ENCODE peak calls at places on chromosomes 12 and 14, in four cellular contexts. One of them, this sample, is unnamed. For H3K4me1, the result is how much of the 10 kb centered on the place peaks cover.

GRCh38 chr12:127052491-127053232 is 1214.3 kb upstream of the TMEM132C start:
- DNase-seq in fibroblast of lung: no peak
- DNase-seq in left ventricle myocardium inferior: no peak
- DNase-seq in colonic mucosa: no peak
- DNase-seq in this sample: no peak

GRCh38 chr12:96225003-96225855 is 31.1 kb downstream of the ELK3 start:
- DNase-seq in fibroblast of lung: no peak
- DNase-seq in left ventricle myocardium inferior: no peak
- DNase-seq in colonic mucosa: no peak
- DNase-seq in this sample: no peak

GRCh38 chr14:71566276-71566675 is 366.0 kb upstream of the RGS6 start:
- DNase-seq in fibroblast of lung: no peak
- DNase-seq in left ventricle myocardium inferior: no peak
- DNase-seq in colonic mucosa: no peak
- DNase-seq in this sample: no peak

GRCh38 chr12:54592316-54592715 is 3.9 kb upstream of the PPP1R1A start:
- DNase-seq in fibroblast of lung: peak
- DNase-seq in left ventricle myocardium inferior: no peak
- DNase-seq in colonic mucosa: no peak
- DNase-seq in this sample: no peak

GRCh38 chr12:72448805-72449204 is 176.6 kb downstream of the TRHDE start:
- DNase-seq in fibroblast of lung: no peak
- DNase-seq in left ventricle myocardium inferior: no peak
- DNase-seq in colonic mucosa: no peak
- DNase-seq in this sample: no peak

GRCh38 chr12:101172316-101172715 is 37.7 kb downstream of the SLC5A8 start:
- DNase-seq in fibroblast of lung: no peak
- DNase-seq in left ventricle myocardium inferior: no peak
- DNase-seq in colonic mucosa: peak
- DNase-seq in this sample: peak

GRCh38 chr12:113396828-113397496 is 6.7 kb downstream of the SDS start:
- DNase-seq in fibroblast of lung: no peak
- DNase-seq in left ventricle myocardium inferior: no peak
- DNase-seq in colonic mucosa: no peak
- DNase-seq in this sample: no peak

GRCh38 chr12:128818065-128819022 is 5.4 kb downstream of the SLC15A4 start:
- DNase-seq in fibroblast of lung: peak
- DNase-seq in left ventricle myocardium inferior: no peak
- DNase-seq in colonic mucosa: no peak
- DNase-seq in this sample: no peak

GRCh38 chr14:104651876-104652260 is 37.5 kb upstream of the INF2 start:
- DNase-seq in fibroblast of lung: no peak
- DNase-seq in left ventricle myocardium inferior: no peak
- DNase-seq in colonic mucosa: no peak
- DNase-seq in this sample: no peak

GRCh38 chr12:98344630-98345029 is 170.8 kb upstream of the TMPO start:
- DNase-seq in fibroblast of lung: no peak
- DNase-seq in left ventricle myocardium inferior: no peak
- DNase-seq in colonic mucosa: no peak
- DNase-seq in this sample: no peak

GRCh38 chr12:108322998-108323397 is 16.1 kb downstream of the CMKLR1 start:
- DNase-seq in fibroblast of lung: no peak
- DNase-seq in left ventricle myocardium inferior: no peak
- DNase-seq in colonic mucosa: no peak
- DNase-seq in this sample: no peak

GRCh38 chr12:6404390-6404789 is 20.4 kb downstream of the LTBR start:
- DNase-seq in fibroblast of lung: no peak
- DNase-seq in left ventricle myocardium inferior: no peak
- DNase-seq in colonic mucosa: no peak
- DNase-seq in this sample: no peak

GRCh38 chr12:95790912-95791849 is 617 bp upstream of the NTN4 start:
- DNase-seq in fibroblast of lung: peak
- DNase-seq in left ventricle myocardium inferior: no peak
- DNase-seq in colonic mucosa: peak
- DNase-seq in this sample: peak

GRCh38 chr14:81459421-81459820 is 59.3 kb upstream of the STON2 start:
- DNase-seq in fibroblast of lung: no peak
- DNase-seq in left ventricle myocardium inferior: no peak
- DNase-seq in colonic mucosa: no peak
- DNase-seq in this sample: no peak

GRCh38 chr14:104936361-104937155 is 11.9 kb downstream of the PLD4 start:
- DNase-seq in fibroblast of lung: no peak
- DNase-seq in left ventricle myocardium inferior: peak
- DNase-seq in colonic mucosa: no peak
- DNase-seq in this sample: no peak

GRCh38 chr12:47576256-47576655 is 129.6 kb downstream of the RPAP3 start:
- DNase-seq in fibroblast of lung: no peak
- DNase-seq in left ventricle myocardium inferior: no peak
- DNase-seq in colonic mucosa: no peak
- DNase-seq in this sample: peak

GRCh38 chr14:75820761-75821160 is 159.7 kb downstream of the TTLL5 start:
- DNase-seq in fibroblast of lung: no peak
- DNase-seq in left ventricle myocardium inferior: no peak
- DNase-seq in colonic mucosa: no peak
- DNase-seq in this sample: no peak

GRCh38 chr12:30850684-30851083 is 75.9 kb upstream of the TSPAN11 start:
- DNase-seq in fibroblast of lung: no peak
- DNase-seq in left ventricle myocardium inferior: no peak
- DNase-seq in colonic mucosa: no peak
- DNase-seq in this sample: no peak

GRCh38 chr14:102620413-102620812 is 28.0 kb downstream of the RCOR1 start:
- DNase-seq in fibroblast of lung: no peak
- DNase-seq in left ventricle myocardium inferior: no peak
- DNase-seq in colonic mucosa: no peak
- DNase-seq in this sample: no peak

GRCh38 chr14:78302841-78303240 is 132.7 kb downstream of the NRXN3 start:
- DNase-seq in fibroblast of lung: no peak
- DNase-seq in left ventricle myocardium inferior: no peak
- DNase-seq in colonic mucosa: no peak
- DNase-seq in this sample: no peak

GRCh38 chr12:1993341-1993740 is 10.9 kb downstream of the DCP1B start:
- DNase-seq in fibroblast of lung: peak
- DNase-seq in left ventricle myocardium inferior: no peak
- DNase-seq in colonic mucosa: no peak
- DNase-seq in this sample: no peak

GRCh38 chr12:16189849-16190248 is 87.6 kb downstream of the SLC15A5 start:
- DNase-seq in fibroblast of lung: peak
- DNase-seq in left ventricle myocardium inferior: no peak
- DNase-seq in colonic mucosa: no peak
- DNase-seq in this sample: no peak

GRCh38 chr12:108240027-108240785 is 98.9 kb downstream of the CMKLR1 start:
- DNase-seq in fibroblast of lung: no peak
- DNase-seq in left ventricle myocardium inferior: no peak
- DNase-seq in colonic mucosa: no peak
- DNase-seq in this sample: peak

GRCh38 chr12:46124132-46124847 is 133.9 kb upstream of the SCAF11 start:
- DNase-seq in fibroblast of lung: peak
- DNase-seq in left ventricle myocardium inferior: no peak
- DNase-seq in colonic mucosa: no peak
- DNase-seq in this sample: no peak

GRCh38 chr12:16330554-16330953 is 16.9 kb upstream of the MGST1 start:
- DNase-seq in fibroblast of lung: no peak
- DNase-seq in left ventricle myocardium inferior: no peak
- DNase-seq in colonic mucosa: no peak
- DNase-seq in this sample: no peak

GRCh38 chr12:100422646-100423045 is 51.0 kb upstream of the NR1H4 start:
- DNase-seq in fibroblast of lung: no peak
- DNase-seq in left ventricle myocardium inferior: no peak
- DNase-seq in colonic mucosa: no peak
- DNase-seq in this sample: no peak

GRCh38 chr12:105562727-105563072 is 232.2 kb downstream of the C12orf75 start:
- DNase-seq in fibroblast of lung: no peak
- DNase-seq in left ventricle myocardium inferior: no peak
- DNase-seq in colonic mucosa: peak
- DNase-seq in this sample: no peak

GRCh38 chr14:94769413-94770250 is at the start of gene GSC:
- DNase-seq in fibroblast of lung: no peak
- DNase-seq in left ventricle myocardium inferior: peak
- DNase-seq in colonic mucosa: no peak
- DNase-seq in this sample: peak

GRCh38 chr12:27542628-27543027 is 18.6 kb downstream of the PPFIBP1 start:
- DNase-seq in fibroblast of lung: peak
- DNase-seq in left ventricle myocardium inferior: no peak
- DNase-seq in colonic mucosa: no peak
- DNase-seq in this sample: no peak

GRCh38 chr12:111954974-111955373 is 58.0 kb downstream of the TMEM116 start:
- DNase-seq in fibroblast of lung: no peak
- DNase-seq in left ventricle myocardium inferior: no peak
- DNase-seq in colonic mucosa: no peak
- DNase-seq in this sample: no peak

GRCh38 chr14:104750658-104751057 is 2.3 kb upstream of the SIVA1 start:
- DNase-seq in fibroblast of lung: no peak
- DNase-seq in left ventricle myocardium inferior: no peak
- DNase-seq in colonic mucosa: no peak
- DNase-seq in this sample: peak

GRCh38 chr14:71751264-71751663 is 181.0 kb upstream of the RGS6 start:
- DNase-seq in fibroblast of lung: no peak
- DNase-seq in left ventricle myocardium inferior: no peak
- DNase-seq in colonic mucosa: no peak
- DNase-seq in this sample: no peak

GRCh38 chr14:31336646-31337045 is 83.7 kb downstream of the HEATR5A start:
- DNase-seq in fibroblast of lung: peak
- DNase-seq in left ventricle myocardium inferior: no peak
- DNase-seq in colonic mucosa: no peak
- DNase-seq in this sample: no peak

GRCh38 chr12:31928246-31929139 is 30.7 kb upstream of the RESF1 start:
- DNase-seq in fibroblast of lung: no peak
- DNase-seq in left ventricle myocardium inferior: no peak
- DNase-seq in colonic mucosa: no peak
- DNase-seq in this sample: no peak

GRCh38 chr14:102375126-102375525 is 12.4 kb downstream of the TECPR2 start:
- DNase-seq in fibroblast of lung: no peak
- DNase-seq in left ventricle myocardium inferior: no peak
- DNase-seq in colonic mucosa: no peak
- DNase-seq in this sample: no peak

GRCh38 chr12:89951050-89951693 is 242.5 kb upstream of the ATP2B1 start:
- DNase-seq in fibroblast of lung: peak
- DNase-seq in left ventricle myocardium inferior: no peak
- DNase-seq in colonic mucosa: peak
- DNase-seq in this sample: no peak
- H3K27ac ChIP-seq in fibroblast of lung: no peak
- H3K27ac ChIP-seq in left ventricle myocardium inferior: no peak
- H3K27ac ChIP-seq in colonic mucosa: peak
- H3K27ac ChIP-seq in this sample: no peak

GRCh38 chr12:130537051-130537450 is 179.0 kb downstream of the RIMBP2 start:
- DNase-seq in fibroblast of lung: no peak
- DNase-seq in left ventricle myocardium inferior: no peak
- DNase-seq in colonic mucosa: no peak
- DNase-seq in this sample: no peak

GRCh38 chr12:130545475-130545874 is 170.6 kb downstream of the RIMBP2 start:
- DNase-seq in fibroblast of lung: no peak
- DNase-seq in left ventricle myocardium inferior: no peak
- DNase-seq in colonic mucosa: no peak
- DNase-seq in this sample: no peak

GRCh38 chr12:130538343-130539095 is 177.6 kb downstream of the RIMBP2 start:
- DNase-seq in fibroblast of lung: no peak
- DNase-seq in left ventricle myocardium inferior: no peak
- DNase-seq in colonic mucosa: no peak
- DNase-seq in this sample: no peak

GRCh38 chr12:130537655-130538054 is 178.4 kb downstream of the RIMBP2 start:
- DNase-seq in fibroblast of lung: no peak
- DNase-seq in left ventricle myocardium inferior: no peak
- DNase-seq in colonic mucosa: no peak
- DNase-seq in this sample: no peak

GRCh38 chr12:130540376-130540775 is 175.7 kb downstream of the RIMBP2 start:
- DNase-seq in fibroblast of lung: no peak
- DNase-seq in left ventricle myocardium inferior: no peak
- DNase-seq in colonic mucosa: no peak
- DNase-seq in this sample: no peak
- H3K4me1 ChIP-seq in fibroblast of lung: under half
- H3K4me1 ChIP-seq in left ventricle myocardium inferior: under half
- H3K4me1 ChIP-seq in colonic mucosa: under half
- H3K4me1 ChIP-seq in this sample: under half

GRCh38 chr12:90407841-90408240 is 547.1 kb downstream of the CCER1 start:
- DNase-seq in fibroblast of lung: no peak
- DNase-seq in left ventricle myocardium inferior: no peak
- DNase-seq in colonic mucosa: no peak
- DNase-seq in this sample: no peak

GRCh38 chr12:90410962-90411361 is 544.0 kb downstream of the CCER1 start:
- DNase-seq in fibroblast of lung: no peak
- DNase-seq in left ventricle myocardium inferior: peak
- DNase-seq in colonic mucosa: no peak
- DNase-seq in this sample: peak
- TF ChIP-seq CTCF in fibroblast of lung: no peak
- TF ChIP-seq CTCF in left ventricle myocardium inferior: no peak
- TF ChIP-seq CTCF in colonic mucosa: no peak
- TF ChIP-seq CTCF in this sample: no peak

DNA sequence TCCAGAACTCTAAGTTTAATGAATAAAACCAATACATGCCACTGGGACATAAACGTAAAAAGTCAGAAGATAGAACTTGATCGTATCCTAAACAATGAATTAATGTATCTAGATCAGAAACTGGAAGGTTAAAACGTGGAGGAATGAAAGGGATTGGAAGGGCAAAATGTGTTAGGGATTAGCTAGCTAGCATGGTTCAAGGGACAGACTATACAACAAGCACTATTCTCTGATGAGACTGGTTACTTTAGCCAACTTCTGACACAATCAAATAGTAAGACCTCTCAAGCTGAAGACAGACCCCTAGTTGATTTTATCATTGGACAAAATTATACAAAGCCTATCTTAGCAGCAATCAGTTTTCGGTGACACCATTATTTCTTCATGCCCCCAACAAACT is 18.7 kb upstream of the OXA1L start:
- DNase-seq in fibroblast of lung: no peak
- DNase-seq in left ventricle myocardium inferior: no peak
- DNase-seq in colonic mucosa: no peak
- DNase-seq in this sample: no peak
- H3K27ac ChIP-seq in fibroblast of lung: no peak
- H3K27ac ChIP-seq in left ventricle myocardium inferior: no peak
- H3K27ac ChIP-seq in colonic mucosa: no peak
- H3K27ac ChIP-seq in this sample: no peak

DNA sequence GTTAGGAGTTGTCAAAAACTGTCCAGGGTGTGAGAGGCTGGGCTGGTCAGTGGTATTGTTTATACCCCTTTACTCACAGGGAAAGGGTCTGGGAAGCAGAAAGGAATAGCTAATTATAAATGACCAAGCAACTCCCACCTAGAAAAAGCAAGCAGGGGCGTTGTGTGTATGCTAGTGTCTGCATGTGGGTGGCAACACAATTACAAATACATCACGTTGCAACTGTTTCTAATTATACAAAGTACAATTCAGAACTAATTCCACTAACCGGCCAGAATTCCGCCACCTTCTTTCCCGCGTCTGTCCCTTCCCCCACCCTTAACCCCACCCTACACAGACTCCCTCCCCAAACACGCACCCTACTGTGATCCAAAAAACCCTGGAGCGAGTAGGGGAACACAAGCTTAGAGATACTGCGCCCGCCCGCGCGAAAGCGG is 2.2 kb downstream of the DPF3 start:
- DNase-seq in fibroblast of lung: no peak
- DNase-seq in left ventricle myocardium inferior: no peak
- DNase-seq in colonic mucosa: no peak
- DNase-seq in this sample: peak
- H3K4me1 ChIP-seq in fibroblast of lung: under half
- H3K4me1 ChIP-seq in left ventricle myocardium inferior: half or more
- H3K4me1 ChIP-seq in colonic mucosa: under half
- H3K4me1 ChIP-seq in this sample: under half

This sample was measured in testis.